ENCODE peak calls at places on chromosomes 16 and 17, in four cellular contexts. M is caudate nucleus, X is psoas muscle, O is RWPE1. K is an unnamed sample.

GRCh38 chr17:56114469-56114868 is 38.8 kb upstream of the ANKFN1 start:
- DNase-seq in M (no peak), X (no peak), O (no peak), K (no peak)

GRCh38 chr16:1871974-1872635 is at the start of gene MEIOB:
- DNase-seq in M (no peak), X (peak; percentile 63), O (peak; percentile 52), K (no peak)

GRCh38 chr17:48835971-48836370 is 5.1 kb downstream of the CALCOCO2 start:
- DNase-seq in M (no peak), X (no peak), O (no peak), K (no peak)

GRCh38 chr16:17647879-17648649 is 177.3 kb upstream of the XYLT1 start:
- DNase-seq in M (no peak), X (no peak), O (no peak), K (no peak)

GRCh38 chr17:8397636-8398035 is at the start of gene RNF222:
- DNase-seq in M (no peak), X (no peak), O (no peak), K (no peak)

GRCh38 chr16:56275801-56276200 is 84.5 kb downstream of the GNAO1 start:
- DNase-seq in M (no peak), X (no peak), O (no peak), K (no peak)

GRCh38 chr16:23554536-23554935 is 2.6 kb downstream of the EARS2 start:
- DNase-seq in M (no peak), X (no peak), O (no peak), K (no peak)

GRCh38 chr16:51243836-51244483 is 92.9 kb upstream of the SALL1 start:
- DNase-seq in M (peak; percentile 51), X (no peak), O (peak; percentile 74), K (no peak)

GRCh38 chr17:13365331-13365730 is 236.4 kb downstream of the HS3ST3A1 start:
- DNase-seq in M (no peak), X (no peak), O (no peak), K (no peak)

GRCh38 chr16:50066482-50067289 is 916 bp downstream of the HEATR3 start:
- DNase-seq in M (peak; percentile 44), X (no peak), O (peak; percentile 4), K (no peak)
- H3K27ac ChIP-seq in M (peak overlapping the region; percentile 98), X (peak overlapping the region; percentile 94), O (peak overlapping the region; percentile 94), K (peak overlapping the region; percentile 89)

GRCh38 chr17:50829336-50829735 is 6.0 kb upstream of the WFIKKN2 start:
- DNase-seq in M (no peak), X (no peak), O (no peak), K (no peak)
- H3K27ac ChIP-seq in M (no peak overlapping the region), X (no peak overlapping the region), O (no peak overlapping the region), K (no peak overlapping the region)

GRCh38 chr17:42683407-42684031 is 1.2 kb downstream of the CNTNAP1 start:
- DNase-seq in M (peak; percentile 49), X (peak; percentile 80), O (no peak), K (no peak)

GRCh38 chr17:42684033-42684625 is 1.8 kb downstream of the CNTNAP1 start:
- DNase-seq in M (no peak), X (no peak), O (no peak), K (no peak)

GRCh38 chr17:42680331-42680808 is 1.3 kb downstream of the CCR10 start:
- DNase-seq in M (no peak), X (peak; percentile 69), O (no peak), K (no peak)

GRCh38 chr17:42682400-42683384 is at the start of gene CNTNAP1:
- DNase-seq in M (peak; percentile 60), X (peak; percentile 75), O (peak; percentile 55), K (peak; percentile 62)

GRCh38 chr17:42681976-42682375 is 333 bp upstream of the CCR10 start:
- DNase-seq in M (no peak), X (no peak), O (no peak), K (no peak)
- H3K27ac ChIP-seq in M (peak overlapping the region; percentile 67), X (peak overlapping the region; percentile 44), O (peak overlapping the region; percentile 99), K (peak overlapping the region; percentile 44)

GRCh38 chr16:69863882-69864281 is 87.3 kb upstream of the CLEC18A start:
- DNase-seq in M (no peak), X (no peak), O (no peak), K (no peak)

GRCh38 chr16:69859105-69859969 is 91.8 kb upstream of the CLEC18A start:
- DNase-seq in M (peak; percentile 13), X (no peak), O (peak; percentile 36), K (no peak)

GRCh38 chr16:69861276-69862030 is 89.7 kb upstream of the CLEC18A start:
- DNase-seq in M (no peak), X (no peak), O (no peak), K (peak; percentile 20)

GRCh38 chr16:69858196-69859104 is 92.7 kb upstream of the CLEC18A start:
- DNase-seq in M (no peak), X (no peak), O (no peak), K (no peak)

DNA sequence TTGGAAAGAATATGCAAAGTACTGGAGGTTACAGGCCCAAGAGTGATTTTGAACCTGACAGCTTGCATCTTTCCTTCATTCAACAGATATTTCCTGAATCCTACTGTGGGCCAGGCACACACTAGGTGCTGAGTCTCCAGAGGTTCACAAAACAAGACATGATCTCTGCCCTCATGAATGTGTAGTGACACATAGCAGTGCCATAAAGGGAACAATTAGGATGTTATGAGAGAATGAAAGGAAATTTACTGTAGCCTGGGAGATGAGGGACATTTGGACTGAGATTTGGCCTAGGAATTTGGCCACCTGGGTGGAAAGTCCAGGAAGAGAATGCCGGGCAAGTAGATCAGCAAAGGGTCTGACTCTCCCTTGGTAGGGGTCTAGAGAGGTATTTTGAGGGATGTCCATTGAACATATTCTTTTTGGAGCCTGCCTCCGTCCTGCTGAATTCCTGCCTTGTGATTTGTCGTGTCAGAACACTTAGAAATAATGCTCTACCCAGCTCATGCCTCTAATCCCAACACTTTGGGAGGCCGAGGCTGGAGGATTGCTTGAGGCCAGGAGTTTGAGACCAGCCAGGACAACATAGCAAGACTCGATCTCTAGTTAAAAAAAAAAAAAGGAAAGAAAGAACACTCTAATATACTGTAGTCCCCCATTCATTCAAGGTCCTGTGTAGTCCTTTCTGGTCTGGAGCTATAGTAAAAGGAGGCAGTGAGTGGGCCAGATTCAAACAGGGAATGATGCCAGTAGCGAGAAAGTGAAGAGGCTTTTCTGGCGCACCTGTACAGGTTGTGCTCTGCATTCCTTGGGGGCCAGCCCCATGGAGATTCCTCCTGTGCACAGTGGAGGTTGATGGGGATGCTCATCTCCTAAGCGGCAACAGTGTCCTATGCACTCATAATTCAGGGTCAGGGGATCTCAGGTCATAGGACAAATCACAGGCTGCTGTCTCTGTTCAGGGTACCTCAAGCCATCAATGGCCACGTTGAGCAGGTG is 90.6 kb upstream of the CLEC18A start:
- DNase-seq in M (no peak), X (no peak), O (no peak), K (no peak)
- H3K27ac ChIP-seq in M (no peak overlapping the region), X (peak overlapping the region; percentile 87), O (no peak overlapping the region), K (peak overlapping the region; percentile 52)

GRCh38 chr17:4536259-4536741 is 18.9 kb downstream of the MYBBP1A start:
- DNase-seq in M (peak; percentile 25), X (peak; percentile 56), O (no peak), K (peak; percentile 58)

GRCh38 chr17:4539025-4539424 is 16.2 kb downstream of the MYBBP1A start:
- DNase-seq in M (no peak), X (no peak), O (no peak), K (no peak)

GRCh38 chr17:4536742-4537411 is 18.3 kb downstream of the MYBBP1A start:
- DNase-seq in M (no peak), X (peak; percentile 70), O (no peak), K (no peak)

GRCh38 chr17:4538236-4539002 is 16.8 kb downstream of the MYBBP1A start:
- DNase-seq in M (no peak), X (no peak), O (no peak), K (no peak)

DNA sequence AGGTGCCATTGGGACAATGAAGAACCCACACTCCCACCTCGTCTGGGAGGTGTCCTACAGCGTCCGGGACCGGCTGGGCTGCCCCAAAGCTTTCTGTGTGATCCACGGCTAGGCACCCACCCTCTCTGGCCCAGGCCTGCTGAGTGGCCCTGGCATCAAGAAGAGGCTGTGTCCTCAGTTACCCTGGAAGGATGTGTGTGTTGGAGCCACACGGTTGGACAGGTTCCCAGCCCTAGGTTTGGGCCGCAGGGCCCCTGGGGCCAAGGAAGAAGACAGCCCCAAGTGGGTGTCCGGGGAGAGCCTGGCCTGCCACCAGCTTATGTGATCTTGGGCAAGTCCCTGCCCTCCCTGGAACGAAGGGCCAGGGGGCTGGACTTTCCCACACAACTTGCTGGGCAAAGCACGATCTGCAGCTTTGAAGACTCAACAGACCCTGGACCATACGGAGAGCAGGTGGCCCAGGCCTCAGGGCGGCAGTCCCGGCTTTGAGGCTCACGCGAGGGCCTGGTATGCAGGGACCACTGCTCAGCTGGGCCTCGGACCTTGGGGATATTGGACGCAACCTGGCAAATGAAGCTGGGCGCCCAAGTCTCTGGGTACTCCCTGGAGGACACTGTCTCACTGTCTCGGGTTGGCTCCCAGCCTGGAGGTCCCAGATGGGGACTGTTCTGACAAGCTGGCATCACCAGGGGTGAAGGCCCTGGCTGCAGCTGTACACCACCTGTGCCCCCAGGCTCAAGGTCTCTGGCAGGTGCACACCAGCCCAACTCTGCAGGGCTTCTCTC is 17.5 kb downstream of the MYBBP1A start:
- DNase-seq in M (peak; percentile 80), X (peak; percentile 55), O (no peak), K (peak; percentile 67)
- H3K27ac ChIP-seq in M (peak overlapping the region; percentile 99), X (peak overlapping the region; percentile 58), O (peak overlapping the region; percentile 71), K (peak overlapping the region; percentile 100)

GRCh38 chr17:2925011-2925410 is 128.8 kb downstream of the RAP1GAP2 start:
- DNase-seq in M (no peak), X (no peak), O (no peak), K (no peak)

GRCh38 chr17:2926019-2926650 is 129.9 kb downstream of the RAP1GAP2 start:
- DNase-seq in M (no peak), X (no peak), O (peak; percentile 86), K (no peak)

GRCh38 chr17:2929881-2930533 is 133.4 kb downstream of the OR1D5 start:
- DNase-seq in M (no peak), X (no peak), O (peak; percentile 53), K (no peak)

GRCh38 chr17:2931426-2931825 is 132.0 kb downstream of the OR1D5 start:
- DNase-seq in M (no peak), X (no peak), O (no peak), K (no peak)

DNA sequence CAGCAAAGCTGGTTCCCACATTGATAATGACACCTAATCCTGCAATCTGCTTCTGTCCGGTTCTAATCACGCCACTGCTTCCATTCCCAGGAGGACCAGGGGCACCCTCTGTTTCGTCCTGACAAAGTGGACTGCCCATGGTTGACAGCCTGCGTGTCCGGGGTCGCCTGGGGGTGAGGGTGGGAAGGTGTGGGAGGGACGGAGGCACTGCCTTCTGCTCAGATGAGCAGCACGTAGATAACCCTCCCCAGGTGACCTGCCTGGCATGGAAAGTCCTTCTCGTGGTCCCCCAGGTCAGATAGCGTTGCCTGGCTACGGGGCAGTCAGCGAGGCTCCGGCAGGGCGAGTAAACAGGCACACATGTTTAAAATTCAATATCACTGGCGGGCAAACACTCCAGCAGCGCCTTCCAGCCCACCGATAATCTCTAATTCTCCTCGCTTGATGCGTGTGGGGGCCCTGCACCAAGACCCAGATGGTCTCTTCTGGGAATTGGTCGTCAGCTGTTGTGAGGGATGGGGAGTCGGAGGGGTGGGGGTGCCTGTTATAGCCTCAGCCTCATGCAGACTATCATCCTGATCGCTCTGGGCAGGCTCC is 132.2 kb downstream of the RAP1GAP2 start:
- DNase-seq in M (no peak), X (no peak), O (no peak), K (no peak)
- H3K27ac ChIP-seq in M (no peak overlapping the region), X (no peak overlapping the region), O (peak overlapping the region; percentile 98), K (no peak overlapping the region)